ENCODE peak calls at places on chromosomes 12 and 14, in six cellular contexts. O is NCI-H446; G is left ventricle myocardium inferior; U is activated naive CD4-positive, alpha-beta T cell treated with anti-CD3 and anti-CD28 coated beads, Interleukin-2, amount 50 U/mL, for 72 hours; E is GM23248; Q is activated CD4-positive, alpha-beta T cell treated with anti-CD3 and anti-CD28 coated beads for 24 hours. J is an unnamed sample.

GRCh38 chr14:46054526-46054925 is 597.1 kb downstream of the RPL10L start:
- DNase-seq in U (no peak), E (peak), Q (no peak), O (no peak), G (no peak), J (no peak)

GRCh38 chr12:131220007-131220685 is 266.4 kb downstream of the ADGRD1 start:
- DNase-seq in G (no peak), U (no peak), E (no peak), Q (no peak), O (no peak), J (no peak)

GRCh38 chr14:68649461-68650189 is 143.2 kb downstream of the ZFP36L1 start:
- DNase-seq in G (no peak), Q (no peak), E (peak), U (no peak), O (no peak), J (no peak)

GRCh38 chr14:23380197-23381016 is 3.6 kb downstream of the CMTM5 start:
- DNase-seq in G (no peak), E (no peak), Q (no peak), U (no peak), O (no peak), J (no peak)

GRCh38 chr14:99516156-99517045 is 35.2 kb downstream of the CCNK start:
- DNase-seq in O (no peak), U (peak), E (no peak), G (no peak), Q (no peak), J (no peak)

GRCh38 chr14:92475451-92476187 is 38.0 kb upstream of the RIN3 start:
- DNase-seq in U (no peak), Q (no peak), E (peak), O (no peak), G (peak), J (no peak)

GRCh38 chr12:15584366-15585041 is 204.7 kb downstream of the EPS8 start:
- DNase-seq in Q (no peak), O (peak), U (no peak), G (no peak), E (peak), J (peak)

GRCh38 chr14:95645016-95645996 is 40.9 kb upstream of the TCL1B start:
- DNase-seq in O (no peak), U (no peak), Q (no peak), G (no peak), E (no peak), J (no peak)

GRCh38 chr12:113899844-113900471 is 66.2 kb downstream of the RBM19 start:
- DNase-seq in G (no peak), Q (no peak), U (no peak), E (no peak), O (no peak), J (peak)

GRCh38 chr12:23576372-23576771 is 373.1 kb downstream of the SOX5 start:
- DNase-seq in U (no peak), G (no peak), O (no peak), E (no peak), Q (no peak), J (no peak)

GRCh38 chr14:62632771-62633170 is 412.5 kb downstream of the KCNH5 start:
- DNase-seq in O (no peak), U (no peak), G (no peak), Q (no peak), E (no peak), J (no peak)

GRCh38 chr12:6494968-6495367 is 1.1 kb downstream of the NCAPD2 start:
- DNase-seq in U (no peak), E (peak), Q (no peak), G (no peak), O (no peak), J (no peak)

GRCh38 chr12:5497329-5498058 is 65.6 kb downstream of the NTF3 start:
- DNase-seq in O (no peak), U (no peak), G (no peak), Q (no peak), E (peak), J (no peak)

GRCh38 chr14:57085801-57086200 is 182.9 kb downstream of the EXOC5 start:
- DNase-seq in E (no peak), Q (no peak), G (no peak), O (no peak), U (no peak), J (peak)

GRCh38 chr12:89707992-89708792 is 446 bp downstream of the ATP2B1 start:
- DNase-seq in Q (peak), E (peak), G (peak), O (no peak), U (peak), J (no peak)

GRCh38 chr12:27615331-27615891 is 80.8 kb upstream of the REP15 start:
- DNase-seq in E (peak), Q (no peak), G (no peak), O (no peak), U (no peak), J (no peak)

GRCh38 chr12:77133566-77133965 is 68.2 kb upstream of the E2F7 start:
- DNase-seq in E (peak), G (peak), U (no peak), O (no peak), Q (no peak), J (no peak)